ENCODE peak calls at places on chromosomes 13 and 19, in four cellular contexts. I, W, M and D are unnamed samples.

GRCh38 chr19:18120127-18120526 is 22.5 kb downstream of the MAST3 start:
- DNase-seq in M (no peak), I (no peak), W (no peak), D (no peak)

GRCh38 chr13:96053003-96053703 is at the start of gene UGGT2:
- DNase-seq in I (peak; percentile 57), M (peak; percentile 8), W (peak; percentile 98), D (no peak)

GRCh38 chr13:113151745-113152707 is 6.4 kb upstream of the PROZ start:
- DNase-seq in M (peak; percentile 49), I (peak; percentile 19), W (peak; percentile 78), D (no peak)

GRCh38 chr13:113741101-113741731 is 17.8 kb upstream of the TMEM255B start:
- DNase-seq in M (peak; percentile 51), W (no peak), I (no peak), D (no peak)

GRCh38 chr19:35742121-35742724 is at the start of gene IGFLR1:
- DNase-seq in I (no peak), W (no peak), M (peak; percentile 94), D (peak; percentile 46)

GRCh38 chr13:106376411-106377112 is 158.9 kb downstream of the EFNB2 start:
- DNase-seq in W (no peak), I (peak; percentile 58), M (peak; percentile 26), D (no peak)

GRCh38 chr19:34984287-34984686 is 15.8 kb upstream of the GRAMD1A start:
- DNase-seq in M (no peak), W (no peak), I (no peak), D (no peak)

GRCh38 chr13:97367427-97367826 is 66.5 kb upstream of the RAP2A start:
- DNase-seq in W (no peak), I (no peak), M (no peak), D (no peak)

GRCh38 chr13:38981096-38981495 is 9.5 kb downstream of the STOML3 start:
- DNase-seq in W (no peak), I (no peak), M (no peak), D (no peak)

GRCh38 chr19:3509566-3509989 is 3.5 kb downstream of the FZR1 start:
- DNase-seq in I (no peak), M (peak; percentile 63), W (no peak), D (no peak)

GRCh38 chr13:98890186-98890585 is 87.7 kb downstream of the DOCK9 start:
- DNase-seq in W (no peak), I (peak; percentile 9), M (peak; percentile 78), D (no peak)

GRCh38 chr13:75145926-75146325 is 336.0 kb downstream of the TBC1D4 start:
- DNase-seq in W (no peak), M (no peak), I (no peak), D (no peak)

GRCh38 chr19:41009700-41010235 is 18.7 kb downstream of the CYP2B6 start:
- DNase-seq in I (no peak), W (no peak), M (no peak), D (no peak)

GRCh38 chr13:74423434-74423833 is 289.2 kb upstream of the KLF12 start:
- DNase-seq in I (no peak), M (no peak), W (no peak), D (no peak)

GRCh38 chr13:80612804-80613203 is 271.9 kb upstream of the SPRY2 start:
- DNase-seq in M (no peak), I (no peak), W (no peak), D (no peak)

GRCh38 chr19:5313307-5313706 is 27.3 kb downstream of the PTPRS start:
- DNase-seq in M (peak; percentile 63), I (no peak), W (no peak), D (no peak)

GRCh38 chr19:8221161-8221560 is 12.0 kb downstream of the CERS4 start:
- DNase-seq in M (no peak), W (no peak), I (no peak), D (no peak)

GRCh38 chr13:60662595-60662994 is 265.6 kb downstream of the TDRD3 start:
- DNase-seq in I (no peak), M (no peak), W (no peak), D (no peak)

GRCh38 chr13:66660013-66660804 is 569.9 kb downstream of the PCDH9 start:
- DNase-seq in W (no peak), I (no peak), M (no peak), D (no peak)

GRCh38 chr19:52211926-52212571 is 22.2 kb downstream of the PPP2R1A start:
- DNase-seq in I (no peak), M (no peak), W (no peak), D (no peak)

GRCh38 chr13:51935326-51936171 is 73.8 kb downstream of the CCDC70 start:
- DNase-seq in W (no peak), M (no peak), I (no peak), D (no peak)

GRCh38 chr13:110233181-110233641 is 73.7 kb downstream of the COL4A1 start:
- DNase-seq in I (no peak), W (peak; percentile 44), M (no peak), D (no peak)

GRCh38 chr13:19726611-19727010 is 56.1 kb downstream of the PSPC1 start:
- DNase-seq in W (no peak), M (no peak), I (no peak), D (no peak)

GRCh38 chr19:1525343-1525742 is 1.5 kb downstream of the PLK5 start:
- DNase-seq in W (no peak), I (no peak), M (no peak), D (no peak)

GRCh38 chr13:104105418-104106355 is 1039.5 kb upstream of the SLC10A2 start:
- DNase-seq in I (no peak), M (no peak), W (no peak), D (no peak)

GRCh38 chr13:104111031-104111430 is 1044.8 kb upstream of the SLC10A2 start:
- DNase-seq in I (no peak), W (no peak), M (no peak), D (no peak)

DNA sequence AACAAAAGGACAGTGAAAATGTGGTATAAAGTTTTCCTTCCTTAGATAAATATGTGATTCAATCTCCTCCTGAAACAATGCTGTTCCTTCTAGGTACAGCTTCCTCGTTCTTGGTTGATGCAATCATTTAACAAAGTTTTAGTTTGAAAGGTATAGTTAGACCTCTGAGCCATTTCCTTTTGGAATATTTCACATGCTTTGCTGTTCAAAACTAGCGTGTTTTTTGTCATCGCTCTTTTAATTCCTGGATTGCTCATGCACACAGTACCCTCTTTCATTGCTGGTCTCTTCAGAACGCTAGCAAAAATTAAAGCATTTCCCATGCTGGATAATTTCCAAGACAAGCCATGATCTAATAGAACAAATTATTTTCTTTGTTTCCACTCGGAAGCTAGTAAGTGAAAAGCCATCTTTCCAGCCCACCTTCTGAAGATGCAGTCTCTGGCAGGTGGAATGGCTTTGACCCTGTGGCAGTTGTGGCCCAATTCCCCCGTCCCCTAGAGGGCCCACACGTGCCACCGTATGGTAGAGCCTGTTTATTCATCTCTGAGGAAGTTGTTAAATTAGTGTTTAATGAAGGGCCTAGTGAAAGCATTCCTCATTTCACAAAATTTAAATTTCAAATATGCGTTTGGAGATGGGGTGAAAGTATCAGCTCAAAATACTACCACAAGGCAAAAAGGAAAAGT is 1040.6 kb upstream of the SLC10A2 start:
- DNase-seq in I (no peak), M (no peak), W (no peak), D (no peak)
- TF ChIP-seq CTCF in I (no peak), M (no peak), W (no peak), D (no peak)

GRCh38 chr19:28862238-28862637 is 350.7 kb downstream of the UQCRFS1 start:
- DNase-seq in M (no peak), I (no peak), W (no peak), D (no peak)
- TF ChIP-seq CTCF in M (no peak), I (no peak), W (no peak), D (no peak)

GRCh38 chr19:37954421-37954874 is 47.4 kb downstream of the SIPA1L3 start:
- DNase-seq in I (no peak), M (no peak), W (no peak), D (no peak)
- TF ChIP-seq CTCF in I (no peak), M (no peak), W (no peak), D (no peak)

GRCh38 chr19:11405846-11406643 is 13.1 kb downstream of the RGL3 start:
- DNase-seq in I (no peak), M (peak; percentile 70), W (no peak), D (no peak)
- TF ChIP-seq CTCF in I (peak; percentile 58), M (no peak), W (peak; percentile 28), D (no peak)

DNA sequence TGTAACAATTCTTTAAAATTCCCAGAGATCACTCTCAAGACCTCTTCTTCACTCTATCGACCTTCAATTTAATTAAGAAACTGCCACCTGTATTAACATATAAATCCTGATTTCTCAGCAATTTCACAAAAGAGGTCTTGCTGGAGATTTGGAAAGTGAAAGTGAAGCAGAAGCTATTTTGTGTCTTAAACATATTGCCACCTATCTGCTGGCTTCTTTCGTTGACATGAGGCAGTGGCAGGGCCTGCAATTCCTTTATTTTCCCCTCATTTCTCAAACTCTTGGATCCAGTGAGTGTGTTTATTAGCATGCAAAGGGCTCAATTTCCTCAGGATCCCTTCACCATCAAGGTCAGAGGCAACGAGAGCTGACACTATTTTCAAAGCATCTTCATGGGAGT is 780.2 kb upstream of the SLITRK1 start:
- DNase-seq in W (no peak), I (no peak), M (no peak), D (no peak)
- TF ChIP-seq CTCF in W (no peak), I (no peak), M (no peak), D (no peak)

GRCh38 chr13:28602580-28602979 is 56.4 kb upstream of the POMP start:
- DNase-seq in W (no peak), I (no peak), M (no peak), D (no peak)
- TF ChIP-seq CTCF in W (no peak), I (no peak), M (no peak), D (no peak)

GRCh38 chr19:31175564-31176348 is 173.5 kb downstream of the TSHZ3 start:
- DNase-seq in M (no peak), I (no peak), W (peak; percentile 65), D (no peak)
- TF ChIP-seq CTCF in M (no peak), I (no peak), W (no peak), D (no peak)